ENCODE peak calls at places on chromosomes 5 and 9, in ten cellular contexts. P is astrocyte; C is central memory CD4-positive, alpha-beta T cell; O is GM23248; T is Daoy; S is naive thymus-derived CD8-positive, alpha-beta T cell; L is NCI-H1436 treated with DMSO at 0.1 percent for 48 hours; Q is DMS 273 treated with DMSO at 0.1 percent for 48 hours; H is T-helper 2 cell; U is hypothalamus. M is an unnamed sample.

GRCh38 chr5:31291323-31291854 is 97.9 kb downstream of the CDH6 start:
- DNase-seq in Q (no peak), H (no peak), P (no peak), U (no peak), C (no peak), O (peak; percentile 13), S (no peak), T (peak; percentile 39), L (no peak), M (peak; percentile 40)

GRCh38 chr5:44935262-44935661 is 126.5 kb downstream of the MRPS30 start:
- DNase-seq in O (peak; percentile 2), S (no peak), P (no peak), H (no peak), U (no peak), L (no peak), T (no peak), Q (no peak), C (no peak), M (no peak)

GRCh38 chr9:116365056-116365471 is 211.5 kb downstream of the PAPPA start:
- DNase-seq in P (peak; percentile 61), C (no peak), T (peak; percentile 90), U (peak; percentile 6), L (peak; percentile 23), H (no peak), O (peak; percentile 83), S (no peak), Q (peak; percentile 34), M (peak; percentile 70)

GRCh38 chr5:78751872-78752271 is 103.3 kb upstream of the LHFPL2 start:
- DNase-seq in T (no peak), O (peak; percentile 68), S (no peak), L (no peak), C (no peak), U (no peak), H (no peak), Q (no peak), P (no peak), M (no peak)

GRCh38 chr5:57441557-57441956 is 41.1 kb downstream of the ACTBL2 start:
- DNase-seq in C (no peak), Q (peak; percentile 88), S (no peak), U (no peak), P (peak; percentile 99), L (no peak), H (no peak), O (peak; percentile 97), T (peak; percentile 99), M (peak; percentile 96)

GRCh38 chr5:16271851-16272250 is 92.3 kb upstream of the MARCHF11 start:
- DNase-seq in Q (no peak), O (no peak), U (no peak), H (no peak), T (no peak), S (no peak), P (no peak), L (no peak), C (no peak), M (no peak)

GRCh38 chr5:156155638-156156037 is 171.3 kb upstream of the SGCD start:
- DNase-seq in O (no peak), C (no peak), L (no peak), T (peak; percentile 10), P (no peak), Q (no peak), H (no peak), U (no peak), S (no peak), M (no peak)

GRCh38 chr9:86655147-86655546 is 292.2 kb downstream of the GAS1 start:
- DNase-seq in L (no peak), P (no peak), Q (no peak), C (no peak), S (no peak), U (no peak), H (no peak), O (peak; percentile 51), T (no peak), M (no peak)

GRCh38 chr9:6160579-6160978 is 55.0 kb upstream of the IL33 start:
- DNase-seq in O (no peak), T (no peak), Q (no peak), L (no peak), U (no peak), C (no peak), S (no peak), H (no peak), P (no peak), M (no peak)

GRCh38 chr9:99019523-99020331 is 76.0 kb downstream of the COL15A1 start:
- DNase-seq in S (no peak), P (peak; percentile 99), O (peak; percentile 95), C (no peak), T (peak; percentile 83), U (no peak), Q (no peak), L (no peak), H (no peak), M (peak; percentile 96)

GRCh38 chr5:141878186-141878770 is at the start of gene PCDH1:
- DNase-seq in L (no peak), Q (no peak), C (peak; percentile 18), T (peak; percentile 59), U (no peak), O (peak; percentile 72), H (peak; percentile 42), S (no peak), P (no peak), M (peak; percentile 36)

GRCh38 chr9:121750715-121751623 is 99.5 kb downstream of the DAB2IP start:
- DNase-seq in S (no peak), L (no peak), Q (no peak), U (peak; percentile 73), C (no peak), P (no peak), T (peak; percentile 33), H (no peak), O (no peak), M (no peak)

GRCh38 chr9:77953590-77953989 is 78.0 kb downstream of the GNAQ start:
- DNase-seq in T (no peak), Q (no peak), O (no peak), U (no peak), H (no peak), L (no peak), S (no peak), P (no peak), C (no peak), M (no peak)

GRCh38 chr5:135596364-135596763 is 17.6 kb upstream of the CXCL14 start:
- DNase-seq in H (no peak), S (no peak), T (no peak), O (no peak), L (no peak), Q (no peak), U (no peak), P (no peak), C (no peak), M (no peak)

GRCh38 chr9:122197334-122197872 is 31.4 kb downstream of the LHX6 start:
- DNase-seq in C (no peak), S (no peak), L (peak; percentile 82), O (no peak), Q (no peak), P (no peak), H (no peak), T (no peak), U (no peak), M (no peak)